ENCODE peak calls at places on chromosome 21, in five cellular contexts. R is A172, F is lower leg skin, J is GM20000, W is activated T-cell treated with anti-CD3 and anti-CD28 coated beads for 24 hours. D is an unnamed sample.

GRCh38 chr21:44436958-44437357 is 18.4 kb upstream of the LRRC3 start:
- DNase-seq in J (no peak), W (no peak), F (no peak), R (no peak), D (no peak)

GRCh38 chr21:37915516-37915915 is 741 bp downstream of the KCNJ6 start:
- DNase-seq in R (no peak), J (no peak), W (no peak), F (no peak), D (no peak)

GRCh38 chr21:35416866-35417453 is 367.9 kb upstream of the RUNX1 start:
- DNase-seq in J (no peak), R (no peak), W (no peak), F (no peak), D (no peak)

GRCh38 chr21:45975017-45975595 is 6.5 kb upstream of the COL6A1 start:
- DNase-seq in J (no peak), F (no peak), W (no peak), R (peak), D (no peak)

GRCh38 chr21:44857127-44857892 is 16.2 kb downstream of the PTTG1IP start:
- DNase-seq in J (no peak), R (no peak), W (no peak), F (no peak), D (no peak)

GRCh38 chr21:45825209-45825602 is 156.4 kb upstream of the COL6A1 start:
- DNase-seq in R (no peak), F (no peak), W (no peak), J (no peak), D (no peak)

GRCh38 chr21:42983102-42983501 is 8.7 kb downstream of the PKNOX1 start:
- DNase-seq in F (no peak), J (no peak), W (no peak), R (no peak), D (no peak)

GRCh38 chr21:18602711-18603110 is 199.1 kb upstream of the TMPRSS15 start:
- DNase-seq in J (no peak), R (no peak), F (no peak), W (no peak), D (no peak)

GRCh38 chr21:39955326-39955725 is 88.1 kb downstream of the PCP4 start:
- DNase-seq in R (no peak), J (no peak), W (no peak), F (no peak), D (no peak)

GRCh38 chr21:39531777-39532333 is 80.1 kb downstream of the SH3BGR start:
- DNase-seq in F (no peak), J (no peak), W (no peak), R (peak), D (no peak)

GRCh38 chr21:38266732-38267131 is 9.9 kb downstream of the KCNJ15 start:
- DNase-seq in R (peak), W (no peak), J (no peak), F (no peak), D (no peak)

D was measured in NAMALWA.